ENCODE peak calls at places on chromosomes 7 and 10, in four cellular contexts. I is GM23338, H is fibroblast of lung, M is HCT116. P is an unnamed sample. For H3K79me2, the result is how much of the 10 kb centered on the place peaks cover.

GRCh38 chr10:63166742-63167258 is 33.7 kb downstream of the NRBF2 start:
- DNase-seq in I (peak), H (peak), M (peak), P (peak)

GRCh38 chr7:115015619-115016018 is 93.7 kb downstream of the MDFIC start:
- DNase-seq in I (peak), H (peak), M (no peak), P (no peak)

GRCh38 chr10:50349554-50349953 is 98.2 kb upstream of the ASAH2 start:
- DNase-seq in I (no peak), H (no peak), M (no peak), P (no peak)

GRCh38 chr10:128186959-128187787 is 61.0 kb upstream of the MKI67 start:
- DNase-seq in I (no peak), H (no peak), M (no peak), P (no peak)

GRCh38 chr10:100930368-100930767 is 17.6 kb downstream of the SLF2 start:
- DNase-seq in I (peak), H (no peak), M (no peak), P (no peak)

GRCh38 chr10:69335063-69335587 is 56.8 kb downstream of the HK1 start:
- DNase-seq in I (no peak), H (no peak), M (no peak), P (no peak)

GRCh38 chr7:80466638-80467037 is 45.2 kb downstream of the GNAT3 start:
- DNase-seq in I (no peak), H (no peak), M (no peak), P (no peak)

GRCh38 chr10:15106352-15107013 is 9.3 kb downstream of the RPP38 start:
- DNase-seq in I (peak), H (peak), M (peak), P (peak)

GRCh38 chr7:2060701-2061100 is 172.0 kb downstream of the MAD1L1 start:
- DNase-seq in I (no peak), H (peak), M (no peak), P (no peak)

GRCh38 chr10:14603539-14604102 is 171.1 kb downstream of the FAM107B start:
- DNase-seq in I (peak), H (no peak), M (no peak), P (peak)

GRCh38 chr10:124688889-124689670 is 55.1 kb downstream of the FAM53B start:
- DNase-seq in I (no peak), H (no peak), M (no peak), P (no peak)

GRCh38 chr7:34748244-34749039 is 90.4 kb downstream of the NPSR1 start:
- DNase-seq in I (peak), H (peak), M (peak), P (no peak)

GRCh38 chr10:123149568-123150228 is 1.8 kb downstream of the HMX2 start:
- DNase-seq in I (peak), H (peak), M (no peak), P (no peak)

GRCh38 chr7:31744294-31744874 is 57.4 kb downstream of the PPP1R17 start:
- DNase-seq in I (peak), H (peak), M (peak), P (peak)

GRCh38 chr7:36305648-36306047 is 84.0 kb upstream of the ANLN start:
- DNase-seq in I (no peak), H (no peak), M (no peak), P (no peak)

GRCh38 chr10:92222603-92223275 is 68.1 kb downstream of the CPEB3 start:
- DNase-seq in I (no peak), H (peak), M (peak), P (no peak)

GRCh38 chr10:31583358-31583757 is 264.3 kb downstream of the ZEB1 start:
- DNase-seq in I (peak), H (no peak), M (no peak), P (no peak)

GRCh38 chr7:158581440-158582088 is 6.1 kb downstream of the PTPRN2 start:
- DNase-seq in I (no peak), H (no peak), M (no peak), P (peak)

GRCh38 chr10:101967713-101968112 is 88.3 kb downstream of the ARMH3 start:
- DNase-seq in I (no peak), H (peak), M (no peak), P (no peak)

GRCh38 chr7:66739953-66740301 is 606 bp upstream of the RABGEF1 start:
- DNase-seq in I (peak), H (no peak), M (no peak), P (peak)

GRCh38 chr10:62433901-62434300 is 59.7 kb downstream of the ZNF365 start:
- DNase-seq in I (no peak), H (no peak), M (no peak), P (no peak)

GRCh38 chr10:101040851-101041250 is 9.8 kb downstream of the SFXN3 start:
- DNase-seq in I (no peak), H (no peak), M (no peak), P (no peak)

GRCh38 chr10:28496481-28496961 is 36.4 kb upstream of the WAC start:
- DNase-seq in I (no peak), H (no peak), M (no peak), P (no peak)

GRCh38 chr7:11737723-11738122 is 94.3 kb downstream of the THSD7A start:
- DNase-seq in I (no peak), H (peak), M (no peak), P (no peak)

GRCh38 chr7:99791021-99791420 is 7.0 kb upstream of the CYP3A4 start:
- DNase-seq in I (no peak), H (peak), M (no peak), P (no peak)

GRCh38 chr7:99791667-99792356 is 7.8 kb upstream of the CYP3A4 start:
- DNase-seq in I (no peak), H (no peak), M (no peak), P (no peak)

GRCh38 chr7:99789441-99790070 is 5.6 kb upstream of the CYP3A4 start:
- DNase-seq in I (no peak), H (no peak), M (no peak), P (no peak)

GRCh38 chr7:99788554-99788953 is 4.6 kb upstream of the CYP3A4 start:
- DNase-seq in I (no peak), H (peak), M (no peak), P (no peak)

DNA sequence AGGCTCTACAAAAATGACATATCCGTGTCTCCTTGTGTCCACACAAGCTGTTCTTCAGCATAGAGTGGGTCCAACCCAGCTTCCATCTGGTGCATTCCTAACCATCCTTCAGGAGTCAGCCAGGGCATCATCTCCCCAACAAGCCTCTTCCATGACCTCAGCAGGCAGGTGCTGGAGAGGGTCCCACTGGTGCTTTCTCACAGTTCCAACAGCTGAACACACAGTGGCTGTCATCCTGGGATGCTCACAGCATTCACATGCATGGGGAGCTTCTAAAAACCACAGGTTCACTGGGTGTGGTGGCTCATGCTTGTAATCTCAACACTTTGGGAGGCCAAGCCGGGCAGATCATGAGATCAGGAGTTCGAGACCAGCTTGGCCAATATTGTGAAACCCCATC is 6.4 kb upstream of the CYP3A4 start:
- DNase-seq in I (no peak), H (no peak), M (no peak), P (no peak)
- H2AFZ ChIP-seq in I (no peak), H (no peak), M (no peak), P (no peak)

GRCh38 chr10:107614939-107615665 is 450.6 kb upstream of the SORCS1 start:
- DNase-seq in I (no peak), H (peak), M (no peak), P (no peak)

GRCh38 chr10:107618461-107619093 is 454.1 kb upstream of the SORCS1 start:
- DNase-seq in I (no peak), H (peak), M (no peak), P (no peak)

GRCh38 chr10:107616031-107616430 is 451.5 kb upstream of the SORCS1 start:
- DNase-seq in I (no peak), H (no peak), M (no peak), P (no peak)

GRCh38 chr10:107616463-107617131 is 452.1 kb upstream of the SORCS1 start:
- DNase-seq in I (no peak), H (peak), M (no peak), P (no peak)

DNA sequence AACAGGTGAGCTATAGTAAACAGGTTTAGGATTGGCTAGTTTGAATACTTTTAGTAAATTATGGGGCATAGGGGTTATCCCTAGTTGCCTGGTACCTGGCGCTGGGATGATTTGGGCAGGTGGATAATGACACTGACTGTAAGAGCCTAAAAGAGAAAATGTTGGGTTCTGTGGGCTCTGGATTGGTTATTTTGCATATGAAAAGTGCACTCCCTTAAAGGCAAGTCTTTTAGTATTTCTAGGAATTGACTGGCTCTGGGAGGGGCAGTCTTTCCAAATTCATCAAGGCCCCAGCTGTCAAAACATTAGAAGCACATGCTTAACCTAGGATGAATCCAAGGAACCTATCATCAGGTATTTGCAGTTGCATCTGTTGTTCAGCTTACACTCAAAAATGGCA is 454.6 kb upstream of the SORCS1 start:
- DNase-seq in I (peak), H (no peak), M (no peak), P (no peak)
- H3K79me2 ChIP-seq in I (under half), H (under half), M (under half), P (under half)

GRCh38 chr10:82660205-82660604 is 785.2 kb downstream of the NRG3 start:
- DNase-seq in I (no peak), H (no peak), M (no peak), P (no peak)
- H2AFZ ChIP-seq in I (no peak), H (no peak), M (no peak), P (no peak)

GRCh38 chr7:73507556-73507955 is 14.5 kb downstream of the BAZ1B start:
- DNase-seq in I (no peak), H (peak), M (no peak), P (no peak)

GRCh38 chr7:73504920-73505319 is 17.2 kb downstream of the BAZ1B start:
- DNase-seq in I (no peak), H (no peak), M (no peak), P (no peak)

GRCh38 chr7:73504017-73504416 is 18.1 kb downstream of the BAZ1B start:
- DNase-seq in I (no peak), H (peak), M (no peak), P (no peak)

DNA sequence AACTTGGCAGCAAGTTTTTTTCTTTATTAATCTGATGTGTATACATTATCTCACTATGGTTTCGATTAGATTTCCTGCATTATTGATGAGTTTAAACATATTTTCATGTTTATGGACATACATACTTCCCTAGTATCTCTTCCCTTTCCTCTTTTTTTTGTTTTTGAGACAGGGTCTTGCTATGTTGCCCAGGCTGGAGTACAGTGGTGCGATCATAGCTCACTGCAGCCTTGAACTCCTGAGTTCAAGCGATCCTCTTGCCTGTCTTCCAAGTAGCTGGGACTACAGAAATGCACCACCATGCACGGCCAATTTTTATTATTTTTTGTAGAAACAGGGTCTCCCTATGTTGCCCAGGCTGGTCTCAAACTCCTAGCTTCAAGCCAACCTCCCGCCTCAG is 18.9 kb downstream of the BAZ1B start:
- DNase-seq in I (no peak), H (no peak), M (no peak), P (no peak)
- H3K79me2 ChIP-seq in I (half or more), H (under half), M (half or more), P (under half)

DNA sequence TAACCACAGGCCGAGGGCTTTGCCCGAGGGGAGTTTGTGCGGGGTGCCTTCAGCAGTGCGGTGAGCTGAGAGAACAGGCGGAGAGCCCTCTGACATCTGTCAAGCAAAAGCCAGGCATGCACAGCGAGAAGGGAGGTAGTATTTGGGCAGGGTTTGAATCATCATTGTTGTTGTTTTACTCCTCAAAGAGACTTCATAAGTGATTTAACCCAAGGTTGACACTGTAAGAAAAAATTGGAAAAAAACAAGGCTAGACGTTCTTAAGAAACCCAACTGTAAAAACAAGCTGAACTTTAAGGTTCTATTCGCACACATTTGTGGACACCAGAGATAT is 1.3 kb downstream of the ADAM22 start:
- DNase-seq in I (peak), H (no peak), M (no peak), P (no peak)
- H2AFZ ChIP-seq in I (peak), H (peak), M (no peak), P (peak)

DNA sequence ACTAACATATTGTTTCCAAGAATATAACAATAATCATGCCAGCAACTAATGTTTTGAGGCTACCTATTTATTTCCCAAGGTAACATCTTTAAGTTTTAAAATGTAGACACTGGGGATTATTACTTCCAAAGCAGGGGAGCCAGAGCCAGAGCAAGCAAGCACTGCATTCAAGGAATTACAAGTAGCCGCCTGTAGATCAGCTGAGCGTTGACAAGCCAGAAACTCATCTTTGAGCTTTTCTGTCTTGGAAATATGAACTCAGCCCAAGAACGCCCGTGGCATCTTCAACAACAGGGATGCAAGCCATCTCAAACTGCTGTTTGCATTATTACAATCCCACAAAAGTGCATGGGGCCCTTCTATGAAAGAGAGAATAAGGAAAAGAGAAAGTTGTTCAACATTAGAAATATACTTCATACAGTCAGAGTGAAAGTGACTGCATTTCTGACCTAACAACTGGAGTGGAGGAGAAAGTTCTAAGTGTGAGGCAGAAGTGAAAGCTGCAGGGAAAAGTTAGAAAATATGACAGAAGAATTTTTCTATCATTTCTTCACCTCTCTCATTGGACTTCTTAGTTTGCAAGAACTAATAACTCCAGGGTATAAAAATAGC is 6.5 kb downstream of the SGCE start:
- DNase-seq in I (peak), H (peak), M (no peak), P (no peak)
- H3K79me2 ChIP-seq in I (under half), H (half or more), M (under half), P (under half)

P was measured in OCI-LY7.